ENCODE peak calls at places on chromosomes 16 and 17, in four cellular contexts. S is adrenal gland, X is prostate gland, P is esophagus squamous epithelium. T is an unnamed sample.

GRCh38 chr17:73057196-73057595 is 35.3 kb downstream of the SLC39A11 start:
- DNase-seq in P (no peak), S (no peak), X (no peak), T (no peak)

GRCh38 chr16:10971560-10971961 is 27.2 kb downstream of the CLEC16A start:
- DNase-seq in X (peak; percentile 75), S (peak; percentile 52), P (no peak), T (peak; percentile 78)

GRCh38 chr16:4882633-4883285 is 35.5 kb downstream of the UBN1 start:
- DNase-seq in P (no peak), X (peak; percentile 67), S (peak; percentile 79), T (no peak)

GRCh38 chr17:19260958-19261357 is 23.8 kb downstream of the EPN2 start:
- DNase-seq in S (no peak), P (no peak), X (no peak), T (no peak)

GRCh38 chr16:47069291-47069690 is 74.5 kb downstream of the NETO2 start:
- DNase-seq in X (no peak), S (no peak), P (no peak), T (peak; percentile 31)

GRCh38 chr16:9053006-9053601 is 38.3 kb upstream of the HAPSTR1 start:
- DNase-seq in P (no peak), S (peak; percentile 70), X (no peak), T (no peak)

GRCh38 chr16:66484453-66485213 is 57.5 kb downstream of the BEAN1 start:
- DNase-seq in S (no peak), X (no peak), P (no peak), T (no peak)

GRCh38 chr16:56301391-56301850 is 110.1 kb downstream of the GNAO1 start:
- DNase-seq in S (no peak), X (no peak), P (no peak), T (no peak)

GRCh38 chr17:68172461-68172954 is 75.3 kb upstream of the AMZ2 start:
- DNase-seq in P (peak; percentile 26), S (peak; percentile 65), X (peak; percentile 68), T (peak; percentile 94)

GRCh38 chr17:19727466-19728113 is 11.2 kb upstream of the SLC47A2 start:
- DNase-seq in P (no peak), X (peak; percentile 86), S (peak; percentile 82), T (peak; percentile 94)

GRCh38 chr17:78142113-78142861 is 3.9 kb upstream of the C17orf99 start:
- DNase-seq in P (no peak), S (peak; percentile 79), X (peak; percentile 83), T (peak; percentile 67)

GRCh38 chr17:73343168-73343634 is 31.4 kb upstream of the CDC42EP4 start:
- DNase-seq in S (peak; percentile 41), P (no peak), X (no peak), T (no peak)

GRCh38 chr16:14409563-14409962 is 220.5 kb downstream of the PARN start:
- DNase-seq in P (no peak), X (no peak), S (peak; percentile 31), T (peak; percentile 73)

GRCh38 chr17:37693328-37693727 is 50.1 kb upstream of the DDX52 start:
- DNase-seq in S (no peak), P (no peak), X (no peak), T (no peak)

GRCh38 chr17:60421273-60422161 is 772 bp upstream of the CHCT1 start:
- DNase-seq in P (no peak), X (peak; percentile 24), S (peak; percentile 76), T (peak; percentile 35)

DNA sequence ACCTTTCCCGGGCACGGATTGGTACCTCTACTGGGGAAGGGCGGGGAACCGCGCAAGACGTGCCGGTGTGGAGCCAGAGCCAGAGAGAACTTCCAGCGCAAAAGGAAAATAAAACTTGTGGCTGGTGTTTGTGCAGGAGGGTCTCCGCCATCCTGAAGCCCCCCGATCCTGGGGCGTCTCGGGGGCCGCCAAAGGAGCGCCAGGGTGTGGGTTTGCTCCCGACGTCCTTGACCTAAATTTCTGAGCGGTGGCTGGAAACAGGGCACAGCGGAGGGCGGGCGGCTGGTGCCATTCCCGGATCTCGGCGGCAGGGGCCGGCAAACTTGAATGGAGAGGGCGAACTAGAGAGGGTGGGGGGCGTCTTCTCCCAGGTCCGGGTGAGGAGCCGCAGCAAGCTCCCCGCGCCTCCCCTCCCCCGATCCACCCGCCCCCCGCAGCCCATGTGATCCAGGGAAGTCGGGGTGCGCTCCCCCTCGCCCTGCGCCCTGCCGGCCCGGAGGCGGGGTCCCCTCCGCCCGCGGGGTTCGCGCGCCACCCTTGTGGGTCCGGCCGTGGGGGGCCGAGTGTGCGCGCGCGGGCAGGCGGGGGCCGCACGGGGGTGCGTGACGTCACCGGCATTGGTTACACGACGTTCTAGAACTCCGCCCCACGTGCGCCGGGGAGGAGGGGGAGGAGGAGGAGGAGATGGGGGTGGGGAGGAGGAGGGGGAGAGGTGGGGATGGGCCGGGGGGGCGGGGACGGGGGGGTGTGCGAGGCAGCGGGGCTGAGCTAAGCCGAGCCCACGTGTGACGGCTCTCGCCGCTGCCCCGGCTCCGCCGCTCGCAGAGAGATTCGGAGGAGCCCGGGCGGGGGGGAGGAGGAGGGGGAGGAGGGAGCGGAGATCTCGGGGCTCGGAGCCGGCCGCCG is at the start of gene MSI2:
- DNase-seq in X (peak; percentile 96), P (peak; percentile 61), S (peak; percentile 98), T (peak; percentile 90)
- TF ChIP-seq POLR2A in X (peak; percentile 63), P (no peak), S (no peak), T (no peak)

DNA sequence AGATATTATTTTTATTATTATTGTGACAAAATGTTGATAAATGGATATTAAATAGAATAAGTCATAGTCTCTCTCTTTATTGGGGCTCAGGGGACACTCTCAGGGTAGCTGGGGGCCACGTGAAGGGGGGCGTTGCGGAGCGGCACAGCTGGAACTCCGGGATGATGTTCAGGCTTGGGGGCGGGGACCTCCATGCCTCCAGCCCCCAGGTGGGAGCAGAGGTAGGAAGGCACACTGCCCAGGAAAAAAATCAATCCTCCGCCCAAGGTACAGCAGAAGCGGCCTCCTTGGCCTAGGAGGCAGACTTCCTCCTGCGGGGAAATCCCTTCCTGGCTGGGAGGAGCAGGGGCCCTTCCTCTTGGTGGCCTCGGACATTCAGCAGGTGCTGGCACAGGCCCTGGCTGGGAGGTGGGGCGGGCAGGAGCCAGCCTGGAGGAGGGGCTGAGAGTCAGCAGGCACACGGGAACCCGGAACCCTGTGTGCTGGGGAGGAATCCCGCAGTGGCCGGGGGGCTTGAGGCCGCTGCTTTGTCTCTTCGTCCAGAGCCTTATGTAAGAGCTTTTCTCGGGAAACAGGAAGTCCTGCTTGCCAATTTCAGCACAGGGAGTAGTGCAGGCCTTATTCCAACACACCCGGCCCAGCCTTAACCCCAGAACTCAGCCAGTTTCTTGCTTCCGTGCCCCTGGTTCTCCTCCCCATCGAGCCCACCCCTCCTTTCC is 566 bp upstream of the TNFSF13 start:
- DNase-seq in P (no peak), S (peak; percentile 93), X (peak; percentile 94), T (peak; percentile 95)
- H3K4me3 ChIP-seq in P (peak overlapping the region; percentile 44), S (peak overlapping the region; percentile 2), X (peak overlapping the region; percentile 22), T (no peak overlapping the region)

GRCh38 chr17:57650548-57650947 is 94.6 kb downstream of the CCDC182 start:
- DNase-seq in P (no peak), X (no peak), S (no peak), T (no peak)
- TF ChIP-seq POLR2A in P (no peak), X (no peak), S (no peak), T (no peak)

DNA sequence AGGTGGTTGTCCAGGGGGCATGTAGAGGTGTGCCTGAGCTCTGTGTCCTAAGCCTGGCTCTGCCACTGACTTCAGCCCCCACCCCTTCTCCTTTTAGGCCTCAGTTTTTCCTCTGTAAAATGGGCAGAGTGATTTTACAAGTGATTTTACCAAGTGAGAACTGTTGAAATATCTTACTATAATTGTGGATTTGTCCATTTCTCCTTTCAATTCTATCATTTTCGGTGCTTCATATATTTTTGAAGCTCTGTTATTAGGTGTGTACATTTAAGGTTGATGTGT is 21.7 kb upstream of the HOXB9 start:
- DNase-seq in X (no peak), S (no peak), P (no peak), T (no peak)
- H3K4me3 ChIP-seq in X (no peak overlapping the region), S (no peak overlapping the region), P (no peak overlapping the region), T (no peak overlapping the region)